ENCODE peak calls at places on chromosomes 16 and 17, in eight cellular contexts. T, Q, C, V, A, X, D and S are unnamed samples.

GRCh38 chr17:34252138-34252889 is 2.8 kb upstream of the CCL2 start:
- DNase-seq in A (peak), D (peak), V (no peak), C (no peak), T (no peak), X (peak), Q (peak), S (peak)

GRCh38 chr16:14050297-14051027 is 20.7 kb upstream of the MRTFB start:
- DNase-seq in C (no peak), X (no peak), Q (no peak), T (no peak), A (peak), D (no peak), V (no peak), S (no peak)

GRCh38 chr16:47815655-47816054 is 340.1 kb downstream of the ABCC12 start:
- DNase-seq in C (no peak), D (peak), T (no peak), X (no peak), V (no peak), Q (no peak), A (peak), S (no peak)

GRCh38 chr16:82344157-82344556 is 174.1 kb upstream of the MPHOSPH6 start:
- DNase-seq in C (no peak), A (no peak), V (no peak), X (no peak), D (peak), T (no peak), Q (no peak), S (no peak)

GRCh38 chr17:64213995-64214507 is 49.0 kb downstream of the TEX2 start:
- DNase-seq in T (no peak), D (no peak), V (no peak), C (no peak), X (no peak), A (no peak), Q (no peak), S (no peak)

GRCh38 chr16:64982581-64982980 is 139.3 kb downstream of the CDH11 start:
- DNase-seq in X (no peak), T (no peak), A (no peak), V (no peak), D (peak), Q (no peak), C (no peak), S (no peak)

GRCh38 chr17:43880420-43880991 is 26.8 kb downstream of the MPP2 start:
- DNase-seq in T (peak), Q (peak), A (peak), D (peak), C (peak), V (no peak), X (peak), S (no peak)

GRCh38 chr16:88882358-88883030 is 16.0 kb upstream of the PABPN1L start:
- DNase-seq in Q (no peak), X (no peak), C (no peak), D (no peak), A (no peak), T (no peak), V (no peak), S (no peak)

GRCh38 chr16:89615596-89616090 is 2.2 kb downstream of the DPEP1 start:
- DNase-seq in X (no peak), D (no peak), V (no peak), A (no peak), Q (no peak), T (no peak), C (no peak), S (no peak)

GRCh38 chr17:27398691-27399090 is 57.6 kb upstream of the KSR1 start:
- DNase-seq in C (no peak), T (no peak), Q (no peak), A (no peak), V (no peak), D (no peak), X (peak), S (peak)

GRCh38 chr16:2198283-2198682 is 1.9 kb upstream of the CASKIN1 start:
- DNase-seq in Q (no peak), X (no peak), A (no peak), V (no peak), D (no peak), C (no peak), T (no peak), S (no peak)

GRCh38 chr16:19223235-19223847 is 55.3 kb downstream of the SYT17 start:
- DNase-seq in D (peak), X (no peak), C (peak), A (peak), T (no peak), Q (no peak), V (no peak), S (no peak)

GRCh38 chr16:12340151-12340733 is 363.7 kb downstream of the SNX29 start:
- DNase-seq in X (no peak), Q (no peak), D (peak), C (no peak), A (peak), T (no peak), V (no peak), S (no peak)

GRCh38 chr17:7204828-7205461 is 14.7 kb downstream of the DLG4 start:
- DNase-seq in C (no peak), T (peak), X (peak), A (peak), V (peak), Q (peak), D (peak), S (peak)

GRCh38 chr16:68384293-68385255 is 63.7 kb downstream of the SMPD3 start:
- DNase-seq in A (no peak), X (no peak), C (no peak), T (no peak), D (no peak), Q (peak), V (no peak), S (no peak)

GRCh38 chr16:49473131-49473530 is 99.5 kb downstream of the C16orf78 start:
- DNase-seq in A (no peak), D (no peak), V (no peak), T (no peak), Q (no peak), X (peak), C (no peak), S (peak)

GRCh38 chr16:75471723-75472634 is 7.5 kb upstream of the TMEM170A start:
- DNase-seq in V (no peak), C (peak), T (peak), A (peak), X (peak), Q (no peak), D (peak), S (no peak)

GRCh38 chr16:46928811-46929210 is 44.6 kb downstream of the GPT2 start:
- DNase-seq in X (no peak), D (no peak), C (no peak), T (no peak), Q (no peak), V (no peak), A (no peak), S (no peak)

GRCh38 chr16:2533912-2534311 is 2.7 kb upstream of the CEMP1 start:
- DNase-seq in Q (no peak), C (no peak), A (no peak), D (no peak), V (no peak), T (no peak), X (no peak), S (no peak)

GRCh38 chr16:80231888-80232287 is 308.9 kb upstream of the DYNLRB2 start:
- DNase-seq in C (no peak), V (peak), Q (no peak), D (peak), A (peak), X (no peak), T (no peak), S (no peak)

GRCh38 chr17:7889166-7889584 is 586 bp downstream of the CHD3 start:
- DNase-seq in T (peak), D (peak), X (peak), C (no peak), V (peak), Q (peak), A (peak), S (peak)

GRCh38 chr17:28335959-28336871 is 654 bp downstream of the TNFAIP1 start:
- DNase-seq in V (peak), D (peak), Q (peak), T (no peak), X (peak), C (no peak), A (peak), S (no peak)

GRCh38 chr17:1931759-1932579 is 93.2 kb downstream of the RTN4RL1 start:
- DNase-seq in D (peak), X (no peak), A (no peak), T (no peak), V (no peak), Q (no peak), C (no peak), S (no peak)

GRCh38 chr16:9088848-9089247 is 2.6 kb upstream of the HAPSTR1 start:
- DNase-seq in Q (no peak), C (no peak), T (no peak), D (no peak), V (no peak), A (no peak), X (no peak), S (no peak)

GRCh38 chr17:81309140-81309858 is 14.2 kb upstream of the SLC38A10 start:
- DNase-seq in D (peak), C (no peak), V (peak), T (no peak), A (peak), X (peak), Q (peak), S (peak)

GRCh38 chr17:14997290-14997689 is 267.8 kb downstream of the PMP22 start:
- DNase-seq in T (no peak), C (no peak), A (no peak), Q (no peak), V (no peak), D (no peak), X (no peak), S (no peak)